ENCODE peak calls at places on chromosomes 5 and 9, in seven cellular contexts. I is bronchial epithelial cell, K is AG09309, G is fibroblast of mammary gland, V is AG04450, T is lung, W is esophagus squamous epithelium. B is an unnamed sample.

GRCh38 chr5:130762031-130762430 is 403.0 kb downstream of the HINT1 start:
- DNase-seq in G (peak; percentile 36), I (peak; percentile 50), V (no peak), T (no peak), W (no peak), K (no peak), B (no peak)

GRCh38 chr5:23089316-23089715 is 236.2 kb upstream of the CDH12 start:
- DNase-seq in K (no peak), V (no peak), I (no peak), G (no peak), T (no peak), W (no peak), B (no peak)

GRCh38 chr9:19409406-19410194 is 791 bp downstream of the ACER2 start:
- DNase-seq in G (peak; percentile 8), V (no peak), T (no peak), I (peak; percentile 60), W (no peak), K (no peak), B (peak; percentile 32)

GRCh38 chr5:63398346-63398745 is 563.9 kb downstream of the HTR1A start:
- DNase-seq in K (no peak), T (no peak), V (no peak), I (peak; percentile 74), G (peak; percentile 14), W (no peak), B (no peak)

GRCh38 chr5:170752257-170753215 is 31.0 kb upstream of the GABRP start:
- DNase-seq in T (no peak), G (no peak), K (no peak), I (peak; percentile 47), W (no peak), V (no peak), B (peak; percentile 87)

GRCh38 chr5:145937432-145938250 is 1.3 kb downstream of the SH3RF2 start:
- DNase-seq in T (no peak), V (no peak), I (peak; percentile 95), W (no peak), K (no peak), G (peak; percentile 20), B (peak; percentile 52)

GRCh38 chr9:32881948-32882347 is 98.6 kb downstream of the TMEM215 start:
- DNase-seq in K (no peak), I (no peak), V (no peak), T (no peak), G (no peak), W (no peak), B (no peak)

GRCh38 chr5:146103594-146103993 is 1.8 kb downstream of the PLAC8L1 start:
- DNase-seq in K (no peak), V (no peak), I (peak; percentile 86), W (no peak), G (peak; percentile 8), T (no peak), B (no peak)

GRCh38 chr9:31574006-31574750 is 810.3 kb upstream of the ACO1 start:
- DNase-seq in V (no peak), T (no peak), G (no peak), K (no peak), W (no peak), I (peak; percentile 79), B (no peak)

GRCh38 chr9:36158917-36159316 is 10.3 kb upstream of the CCIN start:
- DNase-seq in G (peak; percentile 41), W (no peak), T (no peak), V (no peak), K (no peak), I (no peak), B (no peak)

GRCh38 chr9:37936965-37937364 is 33.0 kb upstream of the SLC25A51 start:
- DNase-seq in K (peak; percentile 54), I (peak; percentile 59), G (peak; percentile 76), W (no peak), V (peak; percentile 29), T (no peak), B (no peak)

GRCh38 chr5:90602681-90603080 is 44.1 kb downstream of the ADGRV1 start:
- DNase-seq in T (no peak), G (no peak), V (no peak), K (no peak), W (no peak), I (no peak), B (no peak)

DNA sequence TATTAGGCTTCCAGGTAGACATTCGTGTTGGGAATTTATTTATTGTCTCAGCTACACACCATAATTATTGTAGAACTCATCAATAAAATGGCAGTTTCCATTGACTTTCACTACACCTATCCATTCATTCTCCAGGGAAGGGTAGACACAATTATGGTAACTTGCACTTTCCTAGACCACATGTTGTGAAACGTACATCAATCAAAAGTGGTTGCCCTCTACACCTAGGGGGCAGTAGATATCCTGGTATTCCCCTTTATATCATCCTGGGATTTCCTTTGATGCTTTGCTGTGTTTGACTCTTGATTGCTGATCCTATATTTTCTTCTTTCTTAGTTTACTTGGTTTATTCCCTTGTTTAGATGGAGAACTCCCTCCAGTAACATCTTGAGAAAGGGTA is 47.9 kb downstream of the ADGRV1 start:
- DNase-seq in G (peak; percentile 6), K (no peak), I (peak; percentile 36), T (no peak), W (no peak), V (no peak), B (peak; percentile 7)
- TF ChIP-seq CTCF in G (peak; percentile 32), K (peak; percentile 28), I (peak; percentile 59), T (no peak), W (no peak), V (peak; percentile 14), B (peak; percentile 50)

GRCh38 chr5:80933061-80933460 is 27.1 kb upstream of the RASGRF2 start:
- DNase-seq in V (no peak), K (no peak), T (no peak), W (no peak), G (no peak), I (no peak), B (no peak)

GRCh38 chr5:80937591-80937990 is 22.6 kb upstream of the RASGRF2 start:
- DNase-seq in V (no peak), I (no peak), K (no peak), T (no peak), G (no peak), W (no peak), B (no peak)

GRCh38 chr5:80931423-80931822 is 28.7 kb upstream of the RASGRF2 start:
- DNase-seq in W (no peak), V (no peak), T (no peak), G (no peak), K (no peak), I (no peak), B (no peak)

GRCh38 chr5:80934751-80935150 is 25.4 kb upstream of the RASGRF2 start:
- DNase-seq in W (no peak), V (no peak), T (no peak), I (no peak), G (no peak), K (no peak), B (no peak)

GRCh38 chr5:80935811-80936385 is 24.3 kb upstream of the RASGRF2 start:
- DNase-seq in K (no peak), I (no peak), T (no peak), G (no peak), W (no peak), V (no peak), B (peak; percentile 28)
- TF ChIP-seq CTCF in K (peak; percentile 10), I (peak; percentile 20), T (no peak), G (peak; percentile 10), W (no peak), V (no peak), B (no peak)

DNA sequence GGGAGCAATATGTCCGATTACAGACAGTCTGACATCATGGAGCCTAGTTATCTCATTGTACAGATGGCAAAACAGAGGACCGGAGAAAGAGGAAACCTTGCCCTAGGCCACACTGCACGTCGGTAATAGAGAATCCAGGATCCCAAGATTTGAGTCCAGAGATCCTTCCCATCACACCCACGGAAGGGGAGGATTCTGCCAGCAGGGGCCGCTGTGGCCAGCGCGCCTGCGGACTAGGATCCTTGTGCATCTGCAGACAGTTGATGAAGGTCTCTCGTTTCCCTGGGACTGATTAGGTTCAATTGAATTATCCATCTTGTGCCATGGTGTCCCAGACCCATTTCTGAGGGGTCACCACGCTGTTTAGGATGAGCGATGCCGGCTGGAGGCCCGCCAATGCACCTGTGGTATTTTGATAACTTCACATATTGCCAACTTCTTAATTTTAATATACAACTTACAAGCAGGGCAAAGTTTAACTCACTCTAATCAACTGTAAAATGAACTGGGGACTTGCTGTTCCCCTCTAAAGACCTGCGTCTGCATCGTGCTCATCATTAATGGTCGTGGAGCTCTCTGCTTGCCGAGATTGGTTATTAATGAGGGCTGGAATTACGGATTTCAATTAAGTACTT is 592.7 kb upstream of the BRINP1 start:
- DNase-seq in T (peak; percentile 38), G (peak; percentile 45), K (no peak), W (no peak), I (peak; percentile 18), V (no peak), B (peak; percentile 67)
- TF ChIP-seq CTCF in T (no peak), G (peak; percentile 85), K (peak; percentile 66), W (peak; percentile 39), I (peak; percentile 73), V (peak; percentile 85), B (peak; percentile 45)

GRCh38 chr9:120310035-120310434 is 269.9 kb downstream of the CDK5RAP2 start:
- DNase-seq in T (peak; percentile 22), K (no peak), V (no peak), I (no peak), G (no peak), W (no peak), B (no peak)
- TF ChIP-seq CTCF in T (no peak), K (no peak), V (no peak), I (no peak), G (no peak), W (no peak), B (no peak)

GRCh38 chr9:137497921-137498719 is 39.0 kb upstream of the NSMF start:
- DNase-seq in T (no peak), W (no peak), K (no peak), V (no peak), I (no peak), G (no peak), B (no peak)
- TF ChIP-seq CTCF in T (no peak), W (no peak), K (no peak), V (no peak), I (no peak), G (no peak), B (no peak)